ENCODE peak calls at places on chromosome 21, in six cellular contexts. L is HCT116, P is hepatocyte, G is neural progenitor cell, N is PC-3, Q is MM.1S. C is an unnamed sample.
A peak's percentile ranks its signal among the peaks of the same experiment; 100 is the strongest.

GRCh38 chr21:29145354-29145782 is 14.9 kb downstream of the MAP3K7CL start:
- DNase-seq in L (no peak), P (peak; percentile 26), G (no peak), N (peak; percentile 97), Q (no peak), C (no peak)

GRCh38 chr21:39637197-39637970 is 24.6 kb downstream of the B3GALT5 start:
- DNase-seq in L (no peak), P (no peak), G (peak; percentile 52), N (no peak), Q (no peak), C (no peak)

GRCh38 chr21:35048183-35048601 is 910 bp downstream of the RUNX1 start:
- DNase-seq in L (no peak), P (peak; percentile 19), G (peak; percentile 41), N (peak; percentile 46), Q (peak; percentile 66), C (peak; percentile 58)

GRCh38 chr21:27149034-27149433 is 182.1 kb upstream of the ADAMTS5 start:
- DNase-seq in L (no peak), P (no peak), G (no peak), N (no peak), Q (no peak), C (no peak)

GRCh38 chr21:16476056-16476850 is 746.5 kb downstream of the USP25 start:
- DNase-seq in L (no peak), P (no peak), G (no peak), N (no peak), Q (no peak), C (no peak)

GRCh38 chr21:35163381-35163780 is 114.3 kb upstream of the RUNX1 start:
- DNase-seq in L (no peak), P (no peak), G (no peak), N (peak; percentile 68), Q (no peak), C (no peak)

GRCh38 chr21:18940791-18941190 is 537.2 kb upstream of the TMPRSS15 start:
- DNase-seq in L (no peak), P (no peak), G (no peak), N (peak; percentile 48), Q (no peak), C (no peak)

GRCh38 chr21:27759820-27760219 is 792.9 kb upstream of the ADAMTS5 start:
- DNase-seq in L (no peak), P (peak; percentile 7), G (no peak), N (peak; percentile 13), Q (no peak), C (no peak)

GRCh38 chr21:27649323-27649722 is 682.4 kb upstream of the ADAMTS5 start:
- DNase-seq in L (no peak), P (no peak), G (no peak), N (peak; percentile 64), Q (no peak), C (no peak)

GRCh38 chr21:45352621-45353125 is 52.3 kb upstream of the COL18A1 start:
- DNase-seq in L (no peak), P (no peak), G (no peak), N (no peak), Q (no peak), C (no peak)

GRCh38 chr21:30194701-30195299 is 21.1 kb downstream of the CLDN8 start:
- DNase-seq in L (no peak), P (peak; percentile 67), G (peak; percentile 74), N (peak; percentile 76), Q (peak; percentile 54), C (peak; percentile 38)

GRCh38 chr21:37225440-37225839 is 41.7 kb downstream of the VPS26C start:
- DNase-seq in L (no peak), P (no peak), G (no peak), N (no peak), Q (no peak), C (no peak)

GRCh38 chr21:45528028-45528705 is 14.1 kb downstream of the SLC19A1 start:
- DNase-seq in L (no peak), P (no peak), G (no peak), N (no peak), Q (no peak), C (no peak)

GRCh38 chr21:17925000-17925610 is 105.9 kb upstream of the C21orf91 start:
- DNase-seq in L (peak; percentile 59), P (peak; percentile 84), G (peak; percentile 83), N (peak; percentile 83), Q (peak; percentile 73), C (peak; percentile 76)

GRCh38 chr21:45442276-45442675 is 37.3 kb downstream of the COL18A1 start:
- DNase-seq in L (no peak), P (no peak), G (no peak), N (no peak), Q (no peak), C (no peak)

GRCh38 chr21:26389971-26390641 is 183.0 kb downstream of the CYYR1 start:
- DNase-seq in L (peak; percentile 34), P (no peak), G (no peak), N (peak; percentile 96), Q (peak; percentile 83), C (no peak)

GRCh38 chr21:37072239-37072987 is 458 bp downstream of the PIGP start:
- DNase-seq in L (no peak), P (peak; percentile 93), G (peak; percentile 85), N (peak; percentile 62), Q (no peak), C (no peak)

GRCh38 chr21:35850542-35851103 is 209.7 kb downstream of the SETD4 start:
- DNase-seq in L (no peak), P (no peak), G (no peak), N (no peak), Q (peak; percentile 63), C (no peak)

GRCh38 chr21:25573409-25574206 is 33.7 kb downstream of the MRPL39 start:
- DNase-seq in L (peak; percentile 24), P (peak; percentile 49), G (no peak), N (peak; percentile 97), Q (peak; percentile 92), C (peak; percentile 80)

GRCh38 chr21:46294647-46295176 is 8.6 kb downstream of the YBEY start:
- DNase-seq in L (no peak), P (no peak), G (no peak), N (no peak), Q (no peak), C (no peak)

GRCh38 chr21:46122758-46123683 is 25.1 kb downstream of the COL6A2 start:
- DNase-seq in L (no peak), P (no peak), G (no peak), N (no peak), Q (no peak), C (no peak)

GRCh38 chr21:38303300-38303699 is 46.5 kb downstream of the KCNJ15 start:
- DNase-seq in L (no peak), P (peak; percentile 49), G (no peak), N (peak; percentile 90), Q (no peak), C (no peak)

GRCh38 chr21:19810779-19811178 is 1187.4 kb upstream of the NCAM2 start:
- DNase-seq in L (no peak), P (no peak), G (no peak), N (no peak), Q (no peak), C (no peak)

GRCh38 chr21:28944296-28944695 is 48.4 kb downstream of the LTN1 start:
- DNase-seq in L (no peak), P (no peak), G (no peak), N (no peak), Q (no peak), C (no peak)

GRCh38 chr21:41029573-41029972 is 138.4 kb upstream of the BACE2 start:
- DNase-seq in L (no peak), P (peak; percentile 16), G (no peak), N (no peak), Q (no peak), C (no peak)

GRCh38 chr21:30227633-30228404 is 11.9 kb upstream of the CLDN8 start:
- DNase-seq in L (no peak), P (peak; percentile 83), G (no peak), N (peak; percentile 99), Q (no peak), C (no peak)

GRCh38 chr21:26846036-26846931 is 1.1 kb upstream of the ADAMTS1 start:
- DNase-seq in L (no peak), P (peak; percentile 90), G (peak; percentile 79), N (peak; percentile 69), Q (no peak), C (no peak)

GRCh38 chr21:14876464-14876863 is 188.3 kb downstream of the NRIP1 start:
- DNase-seq in L (no peak), P (peak; percentile 25), G (no peak), N (no peak), Q (no peak), C (no peak)

GRCh38 chr21:24658926-24659325 is 948.4 kb downstream of the MRPL39 start:
- DNase-seq in L (no peak), P (no peak), G (no peak), N (no peak), Q (no peak), C (no peak)

GRCh38 chr21:19048088-19048672 is 644.6 kb upstream of the TMPRSS15 start:
- DNase-seq in L (no peak), P (peak; percentile 35), G (no peak), N (no peak), Q (no peak), C (no peak)

GRCh38 chr21:45970674-45971486 is 10.7 kb upstream of the COL6A1 start:
- DNase-seq in L (no peak), P (peak; percentile 83), G (peak; percentile 82), N (peak; percentile 62), Q (peak; percentile 33), C (peak; percentile 10)

GRCh38 chr21:32733356-32733755 is 5.5 kb upstream of the SYNJ1 start:
- DNase-seq in L (no peak), P (no peak), G (no peak), N (no peak), Q (no peak), C (no peak)

GRCh38 chr21:18334066-18334465 is 69.5 kb downstream of the TMPRSS15 start:
- DNase-seq in L (no peak), P (no peak), G (no peak), N (peak; percentile 36), Q (no peak), C (no peak)

GRCh38 chr21:43951911-43952703 is 60.0 kb upstream of the TRAPPC10 start:
- DNase-seq in L (no peak), P (no peak), G (no peak), N (no peak), Q (no peak), C (no peak)
- H3K9me3 ChIP-seq in L (no peaks in the 10 kb centered on the region), P (no peaks in the 10 kb centered on the region), G (no peaks in the 10 kb centered on the region), N (peaks cover 8% of the 10 kb centered on the region), Q (no peaks in the 10 kb centered on the region), C (no peaks in the 10 kb centered on the region)

GRCh38 chr21:33825898-33826297 is 89.7 kb downstream of the ATP5PO start:
- DNase-seq in L (no peak), P (no peak), G (no peak), N (no peak), Q (no peak), C (no peak)
- TF ChIP-seq EZH2phosphoT487 in L (no peak), P (no peak), G (no peak), N (no peak), Q (no peak), C (no peak)

DNA sequence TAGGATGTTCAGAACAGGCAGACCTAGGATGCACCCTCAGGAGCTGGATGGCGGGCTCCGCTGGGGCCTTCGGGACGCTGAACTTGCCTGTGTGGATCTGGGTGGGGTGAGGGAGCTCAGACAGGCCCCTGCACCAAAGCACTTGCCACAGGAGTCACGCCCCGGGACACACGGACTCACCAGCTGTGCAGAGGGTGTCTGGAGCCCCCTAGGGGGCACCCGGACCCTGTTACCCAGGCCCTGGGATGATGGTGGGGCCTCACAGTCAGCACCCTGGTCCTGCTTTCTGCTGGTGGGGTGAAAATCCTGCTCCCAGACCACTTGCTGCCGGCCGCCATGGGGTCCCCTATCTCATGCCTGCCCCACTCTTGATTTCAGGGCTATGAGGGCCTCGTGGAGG is 10.8 kb downstream of the PFKL start:
- DNase-seq in L (no peak), P (no peak), G (no peak), N (no peak), Q (no peak), C (peak; percentile 48)
- TF ChIP-seq CTCF in L (no peak), P (no peak), G (no peak), N (no peak), Q (no peak), C (peak; percentile 69)

GRCh38 chr21:42032266-42032665 is 22.1 kb upstream of the ZBTB21 start:
- DNase-seq in L (no peak), P (no peak), G (no peak), N (no peak), Q (peak; percentile 26), C (no peak)
- H3K9me3 ChIP-seq in L (no peaks in the 10 kb centered on the region), P (no peaks in the 10 kb centered on the region), G (no peaks in the 10 kb centered on the region), N (no peaks in the 10 kb centered on the region), Q (no peaks in the 10 kb centered on the region), C (no peaks in the 10 kb centered on the region)

C was measured in OCI-LY7.